ENCODE peak calls at places on chromosome 9, in six cellular contexts. E is NCI-H82; L is heart left ventricle; Y is CD4-positive, alpha-beta T cell; D is right atrium auricular region; V is stimulated activated CD4-positive, alpha-beta T cell treated with anti-CD3 and anti-CD28 coated beads, Interleukin-2, amount 100 ng/mL, for 48 hours. H is an unnamed sample.

GRCh38 chr9:85702881-85703280 is 38.9 kb downstream of the AGTPBP1 start:
- DNase-seq in L (no peak), D (no peak), Y (no peak), E (no peak), V (no peak), H (no peak)

GRCh38 chr9:77019010-77019809 is at the start of gene FOXB2:
- DNase-seq in L (no peak), V (no peak), D (no peak), E (peak), Y (no peak), H (no peak)

GRCh38 chr9:136551401-136552116 is 5.7 kb upstream of the NOTCH1 start:
- DNase-seq in Y (no peak), D (peak), E (no peak), L (peak), V (no peak), H (no peak)

GRCh38 chr9:89714316-89714715 is 109.5 kb downstream of the GADD45G start:
- DNase-seq in D (no peak), V (no peak), Y (no peak), E (no peak), L (no peak), H (no peak)

GRCh38 chr9:297104-297794 is 82.6 kb downstream of the DOCK8 start:
- DNase-seq in E (no peak), Y (no peak), V (no peak), L (peak), D (no peak), H (no peak)

GRCh38 chr9:91059713-91060112 is 258.1 kb downstream of the SYK start:
- DNase-seq in V (no peak), Y (no peak), L (no peak), D (peak), E (no peak), H (peak)

GRCh38 chr9:126398403-126399058 is 71.9 kb downstream of the MVB12B start:
- DNase-seq in D (peak), L (peak), E (peak), V (peak), Y (peak), H (peak)

GRCh38 chr9:16873131-16873787 is 2.8 kb upstream of the BNC2 start:
- DNase-seq in L (no peak), E (no peak), V (no peak), Y (no peak), D (no peak), H (no peak)

GRCh38 chr9:124254261-124254682 is 3.5 kb upstream of the NEK6 start:
- DNase-seq in E (no peak), D (no peak), V (peak), Y (no peak), L (no peak), H (no peak)

GRCh38 chr9:123401879-123402513 is 46.0 kb downstream of the CRB2 start:
- DNase-seq in D (no peak), Y (no peak), L (no peak), E (peak), V (no peak), H (no peak)

GRCh38 chr9:105475302-105475701 is 27.5 kb downstream of the FSD1L start:
- DNase-seq in Y (no peak), L (no peak), V (no peak), E (peak), D (no peak), H (no peak)

GRCh38 chr9:107755267-107755666 is 265.7 kb upstream of the KLF4 start:
- DNase-seq in L (no peak), Y (no peak), V (no peak), E (no peak), D (peak), H (no peak)

GRCh38 chr9:135422340-135422944 is 57.1 kb upstream of the PPP1R26 start:
- DNase-seq in L (no peak), Y (no peak), E (no peak), V (no peak), D (no peak), H (no peak)

GRCh38 chr9:4262735-4263141 is 37.1 kb downstream of the GLIS3 start:
- DNase-seq in Y (no peak), V (no peak), E (no peak), L (no peak), D (no peak), H (no peak)

GRCh38 chr9:123678878-123679329 is 251.0 kb downstream of the DENND1A start:
- DNase-seq in L (no peak), D (no peak), E (no peak), V (no peak), Y (no peak), H (no peak)

GRCh38 chr9:78424299-78424698 is 127.4 kb downstream of the PSAT1 start:
- DNase-seq in E (no peak), Y (no peak), L (no peak), V (no peak), D (no peak), H (no peak)

GRCh38 chr9:38478211-38478610 is 54.0 kb upstream of the IGFBPL1 start:
- DNase-seq in E (no peak), Y (no peak), V (no peak), D (no peak), L (no peak), H (no peak)

GRCh38 chr9:136385015-136385414 is 11.5 kb upstream of the CARD9 start:
- DNase-seq in E (no peak), V (no peak), Y (peak), L (no peak), D (no peak), H (no peak)

GRCh38 chr9:75230469-75230868 is 142.2 kb downstream of the OSTF1 start:
- DNase-seq in Y (no peak), E (no peak), V (no peak), D (no peak), L (no peak), H (no peak)

GRCh38 chr9:107227696-107228258 is 55.3 kb upstream of the RAD23B start:
- DNase-seq in D (no peak), V (no peak), Y (no peak), L (no peak), E (no peak), H (no peak)

GRCh38 chr9:134600836-134601638 is 40.6 kb upstream of the COL5A1 start:
- DNase-seq in D (peak), V (no peak), L (no peak), E (no peak), Y (no peak), H (peak)